ENCODE peak calls at places on chromosomes 5 and 9, in four cellular contexts. One of them, this sample, is unnamed.

GRCh38 chr5:35274839-35275509 is 44.7 kb upstream of the PRLR start:
- DNase-seq in GM23248: no peak
- DNase-seq in H1: no peak
- DNase-seq in IMR-90: no peak
- DNase-seq in this sample: no peak

GRCh38 chr5:129094924-129095797 is 612 bp downstream of the ISOC1 start:
- DNase-seq in H1: no peak
- DNase-seq in GM23248: peak
- DNase-seq in IMR-90: peak
- DNase-seq in this sample: peak

GRCh38 chr5:40172721-40173120 is 507.0 kb upstream of the PTGER4 start:
- DNase-seq in H1: no peak
- DNase-seq in GM23248: no peak
- DNase-seq in IMR-90: no peak
- DNase-seq in this sample: no peak

GRCh38 chr5:181223041-181223728 is at the start of gene TRIM41:
- DNase-seq in H1: peak
- DNase-seq in IMR-90: peak
- DNase-seq in GM23248: peak
- DNase-seq in this sample: peak

GRCh38 chr5:53679261-53679660 is 118.8 kb downstream of the NDUFS4 start:
- DNase-seq in GM23248: peak
- DNase-seq in IMR-90: peak
- DNase-seq in H1: no peak
- DNase-seq in this sample: no peak

GRCh38 chr9:91477106-91477505 is 53.5 kb upstream of the NFIL3 start:
- DNase-seq in IMR-90: no peak
- DNase-seq in GM23248: no peak
- DNase-seq in H1: no peak
- DNase-seq in this sample: peak

GRCh38 chr9:4982720-4983482 is 2.2 kb upstream of the JAK2 start:
- DNase-seq in GM23248: no peak
- DNase-seq in H1: no peak
- DNase-seq in IMR-90: no peak
- DNase-seq in this sample: no peak

GRCh38 chr5:59328801-59329296 is 564.7 kb downstream of the PDE4D start:
- DNase-seq in H1: no peak
- DNase-seq in IMR-90: peak
- DNase-seq in GM23248: no peak
- DNase-seq in this sample: no peak

GRCh38 chr9:114272739-114273431 is 50.0 kb upstream of the ORM1 start:
- DNase-seq in GM23248: no peak
- DNase-seq in H1: no peak
- DNase-seq in IMR-90: no peak
- DNase-seq in this sample: no peak

GRCh38 chr9:22169243-22169642 is 160.1 kb upstream of the CDKN2B start:
- DNase-seq in GM23248: peak
- DNase-seq in H1: no peak
- DNase-seq in IMR-90: peak
- DNase-seq in this sample: no peak

GRCh38 chr5:77953374-77953773 is 177.2 kb upstream of the TBCA start:
- DNase-seq in GM23248: no peak
- DNase-seq in H1: no peak
- DNase-seq in IMR-90: no peak
- DNase-seq in this sample: no peak

GRCh38 chr9:35774907-35775635 is 16.3 kb upstream of the NPR2 start:
- DNase-seq in H1: no peak
- DNase-seq in IMR-90: no peak
- DNase-seq in GM23248: no peak
- DNase-seq in this sample: peak

GRCh38 chr9:36903541-36904435 is 130.3 kb downstream of the PAX5 start:
- DNase-seq in H1: no peak
- DNase-seq in IMR-90: peak
- DNase-seq in GM23248: peak
- DNase-seq in this sample: no peak

GRCh38 chr9:114592356-114592755 is 4.8 kb downstream of the ATP6V1G1 start:
- DNase-seq in H1: no peak
- DNase-seq in IMR-90: peak
- DNase-seq in GM23248: peak
- DNase-seq in this sample: no peak

GRCh38 chr5:60349891-60350415 is 350.0 kb downstream of the DEPDC1B start:
- DNase-seq in GM23248: no peak
- DNase-seq in IMR-90: no peak
- DNase-seq in H1: no peak
- DNase-seq in this sample: no peak

GRCh38 chr5:123709422-123709821 is 197.4 kb downstream of the CSNK1G3 start:
- DNase-seq in GM23248: no peak
- DNase-seq in IMR-90: no peak
- DNase-seq in H1: no peak
- DNase-seq in this sample: no peak

GRCh38 chr5:170791325-170791954 is 7.9 kb downstream of the GABRP start:
- DNase-seq in H1: no peak
- DNase-seq in IMR-90: peak
- DNase-seq in GM23248: peak
- DNase-seq in this sample: peak

GRCh38 chr5:167720676-167721260 is 570.7 kb upstream of the WWC1 start:
- DNase-seq in H1: no peak
- DNase-seq in GM23248: peak
- DNase-seq in IMR-90: peak
- DNase-seq in this sample: no peak

GRCh38 chr9:121781701-121782464 is 130.4 kb downstream of the DAB2IP start:
- DNase-seq in GM23248: no peak
- DNase-seq in IMR-90: no peak
- DNase-seq in H1: no peak
- DNase-seq in this sample: no peak

GRCh38 chr5:143218563-143219170 is 184.8 kb downstream of the NR3C1 start:
- DNase-seq in GM23248: no peak
- DNase-seq in IMR-90: no peak
- DNase-seq in H1: no peak
- DNase-seq in this sample: no peak

GRCh38 chr9:135085830-135086546 is 1.5 kb upstream of the OLFM1 start:
- DNase-seq in GM23248: peak
- DNase-seq in H1: peak
- DNase-seq in IMR-90: peak
- DNase-seq in this sample: peak

DNA sequence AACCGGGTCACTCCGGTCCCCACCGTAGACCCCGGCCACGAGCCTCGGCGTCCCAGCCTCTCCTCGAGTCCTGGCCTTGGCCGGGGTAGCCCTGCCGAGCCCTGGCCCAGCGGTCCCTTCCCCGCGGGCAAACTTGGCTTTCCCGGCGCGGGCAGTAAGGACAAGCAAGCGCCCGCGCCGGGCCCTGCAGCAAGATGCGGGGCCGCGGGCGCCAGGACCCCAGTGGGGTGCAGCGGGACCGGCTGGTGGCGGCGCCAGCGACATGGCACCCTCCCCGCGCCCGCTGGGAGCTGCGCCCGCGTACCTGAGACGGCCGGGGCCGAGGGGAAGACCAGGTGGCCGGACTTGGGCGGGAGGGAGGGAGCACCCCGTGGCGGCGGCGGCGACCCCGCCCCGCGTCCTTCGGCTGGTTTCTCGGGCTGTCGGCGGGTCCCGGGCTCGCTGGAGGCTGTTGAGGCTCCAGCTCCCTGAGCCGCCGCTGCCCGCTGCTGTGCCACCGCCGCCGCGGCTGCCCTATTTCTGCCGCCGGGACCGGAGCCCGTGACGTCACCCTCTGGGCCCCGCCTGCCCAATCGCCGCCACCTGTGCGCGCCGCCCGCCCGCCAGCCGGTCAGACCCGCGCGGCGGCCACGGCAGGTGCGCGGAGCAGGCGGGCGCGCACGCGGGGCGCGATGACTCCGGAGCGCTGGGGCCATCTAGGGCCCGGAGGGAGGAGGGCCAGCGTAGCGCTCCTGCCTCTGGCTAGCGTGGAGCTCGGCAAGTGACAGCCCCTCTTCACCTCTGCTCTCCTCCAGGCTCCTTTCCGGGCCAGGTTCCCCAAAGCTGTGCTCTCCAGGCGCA is at the start of gene FSTL4:
- DNase-seq in GM23248: no peak
- DNase-seq in IMR-90: no peak
- DNase-seq in H1: no peak
- DNase-seq in this sample: peak
- H2AFZ ChIP-seq in GM23248: no peak
- H2AFZ ChIP-seq in IMR-90: peak
- H2AFZ ChIP-seq in H1: peak
- H2AFZ ChIP-seq in this sample: peak

GRCh38 chr5:141850786-141851185 is 27.4 kb downstream of the PCDH1 start:
- DNase-seq in H1: no peak
- DNase-seq in GM23248: peak
- DNase-seq in IMR-90: no peak
- DNase-seq in this sample: peak

GRCh38 chr5:141852448-141852847 is 25.8 kb downstream of the PCDH1 start:
- DNase-seq in GM23248: no peak
- DNase-seq in IMR-90: no peak
- DNase-seq in H1: no peak
- DNase-seq in this sample: no peak

GRCh38 chr5:141850183-141850768 is 27.9 kb downstream of the PCDH1 start:
- DNase-seq in IMR-90: peak
- DNase-seq in H1: no peak
- DNase-seq in GM23248: peak
- DNase-seq in this sample: peak

GRCh38 chr5:141849371-141850182 is 28.6 kb downstream of the PCDH1 start:
- DNase-seq in H1: peak
- DNase-seq in GM23248: peak
- DNase-seq in IMR-90: peak
- DNase-seq in this sample: peak

GRCh38 chr5:141851195-141851874 is 26.9 kb downstream of the PCDH1 start:
- DNase-seq in IMR-90: no peak
- DNase-seq in H1: no peak
- DNase-seq in GM23248: no peak
- DNase-seq in this sample: no peak
- H3K4me2 ChIP-seq in IMR-90: no peak
- H3K4me2 ChIP-seq in H1: peak
- H3K4me2 ChIP-seq in GM23248: no peak
- H3K4me2 ChIP-seq in this sample: peak

GRCh38 chr5:10762776-10763500 is 1.9 kb upstream of the DAP start:
- DNase-seq in GM23248: no peak
- DNase-seq in H1: no peak
- DNase-seq in IMR-90: peak
- DNase-seq in this sample: no peak
- H2AFZ ChIP-seq in GM23248: no peak
- H2AFZ ChIP-seq in H1: no peak
- H2AFZ ChIP-seq in IMR-90: peak
- H2AFZ ChIP-seq in this sample: no peak

GRCh38 chr5:150428978-150429377 is 16.3 kb upstream of the CD74 start:
- DNase-seq in IMR-90: no peak
- DNase-seq in H1: no peak
- DNase-seq in GM23248: no peak
- DNase-seq in this sample: no peak
- H3K4me2 ChIP-seq in IMR-90: no peak
- H3K4me2 ChIP-seq in H1: no peak
- H3K4me2 ChIP-seq in GM23248: no peak
- H3K4me2 ChIP-seq in this sample: no peak

GRCh38 chr5:31639488-31640011 is 619 bp downstream of the PDZD2 start:
- DNase-seq in H1: no peak
- DNase-seq in GM23248: no peak
- DNase-seq in IMR-90: no peak
- DNase-seq in this sample: peak
- H2AFZ ChIP-seq in H1: peak
- H2AFZ ChIP-seq in GM23248: peak
- H2AFZ ChIP-seq in IMR-90: peak
- H2AFZ ChIP-seq in this sample: peak

DNA sequence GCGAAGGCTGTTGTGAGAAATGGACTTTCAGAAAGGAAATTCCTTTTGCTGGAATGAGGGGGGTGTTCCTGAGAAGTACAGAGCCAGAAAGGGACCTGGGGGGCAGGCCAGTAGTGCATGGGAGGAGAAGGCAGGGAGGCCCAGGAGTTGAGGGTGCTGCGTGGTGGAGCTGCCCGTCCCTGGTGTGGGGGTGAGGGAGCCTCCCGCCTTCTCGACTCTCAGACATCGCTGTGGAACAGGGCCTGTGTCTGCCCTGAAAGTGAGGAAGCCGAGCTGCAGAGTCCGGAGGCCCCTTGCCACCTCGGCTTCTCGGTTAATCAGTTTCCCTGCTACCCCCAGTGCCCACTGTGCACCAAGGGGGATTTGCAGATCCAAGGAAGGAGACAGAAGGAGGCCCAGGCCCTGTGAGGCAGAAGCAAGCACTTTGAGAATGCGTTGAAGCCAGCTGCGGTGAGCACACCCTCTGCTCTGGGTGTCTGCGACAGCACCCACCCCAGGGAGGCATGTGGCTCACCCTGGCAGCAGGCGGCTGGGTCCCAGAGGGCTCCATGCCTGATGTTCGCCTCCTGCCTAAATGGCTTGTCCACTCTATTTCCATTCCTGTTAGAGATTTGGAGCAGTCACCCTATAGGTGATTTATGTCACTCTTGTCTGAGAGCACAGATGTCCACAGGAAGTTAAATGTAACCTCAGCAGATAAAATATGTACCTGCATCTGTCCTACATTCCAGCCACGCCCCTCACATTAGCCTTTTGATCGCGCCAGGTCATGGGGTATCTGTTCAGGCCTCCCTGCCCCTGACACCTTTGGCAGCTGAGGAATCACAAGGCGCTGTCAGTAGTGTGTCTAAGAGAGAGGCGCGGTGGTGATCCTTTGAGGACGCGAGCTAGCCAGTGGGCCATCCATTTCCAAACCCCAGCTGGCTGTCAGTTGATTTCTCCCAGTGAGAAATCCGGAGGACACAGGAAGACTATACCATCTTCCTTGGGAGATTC is 28.3 kb downstream of the PTGES2 start:
- DNase-seq in IMR-90: no peak
- DNase-seq in GM23248: peak
- DNase-seq in H1: no peak
- DNase-seq in this sample: no peak
- H3K4me2 ChIP-seq in IMR-90: peak
- H3K4me2 ChIP-seq in GM23248: peak
- H3K4me2 ChIP-seq in H1: peak
- H3K4me2 ChIP-seq in this sample: peak

This sample was measured in neural progenitor cell.